ENCODE peak calls at places on chromosome 20, in six cellular contexts. W, D, U, O, G and V are unnamed samples. For H3K27me3, the result is how much of the 10 kb centered on the place peaks cover.

GRCh38 chr20:15030826-15031225 is 693.4 kb upstream of the FLRT3 start:
- DNase-seq in D (no peak), U (no peak), O (no peak), W (no peak), G (no peak), V (no peak)

GRCh38 chr20:12593342-12593741 is 415.4 kb upstream of the SPTLC3 start:
- DNase-seq in D (no peak), G (no peak), U (no peak), W (no peak), O (no peak), V (no peak)

GRCh38 chr20:3765171-3765887 is 2.2 kb downstream of the ADISSP start:
- DNase-seq in W (no peak), U (no peak), O (no peak), G (no peak), D (no peak), V (no peak)

GRCh38 chr20:8132632-8133587 is 844 bp downstream of the PLCB1 start:
- DNase-seq in G (no peak), U (no peak), D (no peak), O (no peak), W (no peak), V (no peak)

GRCh38 chr20:62413896-62414481 is 6.9 kb upstream of the CABLES2 start:
- DNase-seq in D (no peak), O (no peak), G (no peak), W (no peak), U (peak), V (no peak)

GRCh38 chr20:6295477-6296256 is 172.8 kb upstream of the FERMT1 start:
- DNase-seq in O (no peak), G (no peak), U (no peak), D (no peak), W (no peak), V (no peak)

GRCh38 chr20:21513881-21514540 is at the start of gene NKX2-2:
- DNase-seq in U (peak), G (no peak), W (no peak), D (no peak), O (no peak), V (no peak)

GRCh38 chr20:20002101-20002998 is 14.8 kb upstream of the NAA20 start:
- DNase-seq in D (no peak), O (peak), W (no peak), G (peak), U (no peak), V (no peak)

GRCh38 chr20:36320261-36320897 is 14.2 kb downstream of the DLGAP4 start:
- DNase-seq in O (no peak), U (no peak), D (no peak), G (no peak), W (no peak), V (no peak)

GRCh38 chr20:48877299-48877698 is 44.2 kb upstream of the ARFGEF2 start:
- DNase-seq in W (no peak), G (no peak), D (no peak), U (no peak), O (no peak), V (no peak)

GRCh38 chr20:20267685-20268429 is 100.0 kb upstream of the INSM1 start:
- DNase-seq in D (no peak), O (no peak), G (no peak), W (peak), U (no peak), V (no peak)

GRCh38 chr20:49937023-49937929 is 1.1 kb downstream of the RNF114 start:
- DNase-seq in U (peak), O (no peak), W (peak), D (no peak), G (peak), V (no peak)

GRCh38 chr20:59437601-59438031 is 137.2 kb downstream of the EDN3 start:
- DNase-seq in U (peak), G (no peak), D (no peak), W (no peak), O (no peak), V (no peak)

GRCh38 chr20:3995067-3995748 is 20.1 kb downstream of the RNF24 start:
- DNase-seq in W (no peak), G (no peak), U (no peak), D (no peak), O (no peak), V (no peak)

GRCh38 chr20:6381887-6382286 is 259.1 kb upstream of the FERMT1 start:
- DNase-seq in U (peak), G (no peak), D (no peak), O (peak), W (no peak), V (no peak)

GRCh38 chr20:61821698-61822097 is 244.0 kb downstream of the TAF4 start:
- DNase-seq in O (no peak), U (no peak), W (no peak), D (no peak), G (no peak), V (no peak)

GRCh38 chr20:38623061-38623460 is 21.5 kb downstream of the ARHGAP40 start:
- DNase-seq in O (no peak), G (no peak), W (no peak), D (no peak), U (no peak), V (no peak)

GRCh38 chr20:346640-347316 is at the start of gene NRSN2:
- DNase-seq in O (peak), U (peak), D (no peak), G (peak), W (no peak), V (no peak)

GRCh38 chr20:38228436-38228835 is 32.1 kb downstream of the KIAA1755 start:
- DNase-seq in D (no peak), W (no peak), U (no peak), G (peak), O (no peak), V (no peak)

GRCh38 chr20:17262786-17263185 is 35.9 kb downstream of the PCSK2 start:
- DNase-seq in W (no peak), U (no peak), O (no peak), G (no peak), D (no peak), V (no peak)

GRCh38 chr20:14775778-14776177 is 438.4 kb upstream of the FLRT3 start:
- DNase-seq in W (no peak), U (no peak), G (no peak), O (peak), D (peak), V (no peak)

GRCh38 chr20:56411759-56412472 is at the start of gene CASS4:
- DNase-seq in G (peak), O (peak), U (no peak), W (no peak), D (no peak), V (no peak)

GRCh38 chr20:22060610-22061009 is 355.1 kb downstream of the PAX1 start:
- DNase-seq in W (no peak), O (no peak), U (no peak), G (no peak), D (no peak), V (no peak)

GRCh38 chr20:47792021-47792618 is 6.8 kb upstream of the SULF2 start:
- DNase-seq in D (no peak), G (no peak), U (no peak), W (no peak), O (no peak), V (no peak)

GRCh38 chr20:63145156-63145555 is 70.8 kb downstream of the YTHDF1 start:
- DNase-seq in U (no peak), W (no peak), D (no peak), G (no peak), O (no peak), V (no peak)

GRCh38 chr20:19993937-19994667 is 23.1 kb upstream of the NAA20 start:
- DNase-seq in D (peak), W (no peak), O (no peak), G (no peak), U (no peak), V (no peak)

GRCh38 chr20:15909995-15910394 is 663.3 kb downstream of the KIF16B start:
- DNase-seq in O (no peak), G (no peak), U (no peak), W (no peak), D (no peak), V (no peak)

GRCh38 chr20:45469336-45470261 is at the start of gene WFDC2:
- DNase-seq in D (no peak), W (no peak), G (no peak), U (no peak), O (no peak), V (no peak)

GRCh38 chr20:17646901-17647301 is 35.1 kb downstream of the RRBP1 start:
- DNase-seq in U (no peak), G (no peak), O (no peak), D (no peak), W (no peak), V (no peak)

GRCh38 chr20:17659801-17660200 is 22.2 kb downstream of the RRBP1 start:
- DNase-seq in O (no peak), G (no peak), U (no peak), D (no peak), W (no peak), V (no peak)

GRCh38 chr20:19688031-19688806 is 69.8 kb upstream of the RIN2 start:
- DNase-seq in G (peak), W (peak), D (peak), U (peak), O (peak), V (peak)

GRCh38 chr20:62875419-62876355 is 14.1 kb upstream of the TCFL5 start:
- DNase-seq in U (peak), G (peak), W (peak), O (peak), D (peak), V (no peak)

GRCh38 chr20:9551808-9552550 is 37.6 kb downstream of the LAMP5 start:
- DNase-seq in O (no peak), G (no peak), D (no peak), W (peak), U (no peak), V (no peak)

GRCh38 chr20:36881888-36882287 is 6.0 kb downstream of the TLDC2 start:
- DNase-seq in G (no peak), D (no peak), U (no peak), W (no peak), O (no peak), V (no peak)

GRCh38 chr20:45649312-45649863 is 18.3 kb upstream of the WFDC9 start:
- DNase-seq in O (no peak), W (no peak), U (no peak), G (no peak), D (no peak), V (no peak)

GRCh38 chr20:11401988-11402387 is 515.7 kb upstream of the BTBD3 start:
- DNase-seq in U (no peak), G (no peak), W (no peak), D (no peak), O (no peak), V (no peak)

GRCh38 chr20:49482621-49483017 is at the start of gene KCNB1:
- DNase-seq in G (peak), O (peak), D (no peak), U (peak), W (no peak), V (no peak)

GRCh38 chr20:34374209-34374749 is 11.2 kb downstream of the ITCH start:
- DNase-seq in U (no peak), G (no peak), D (no peak), O (no peak), W (no peak), V (no peak)

DNA sequence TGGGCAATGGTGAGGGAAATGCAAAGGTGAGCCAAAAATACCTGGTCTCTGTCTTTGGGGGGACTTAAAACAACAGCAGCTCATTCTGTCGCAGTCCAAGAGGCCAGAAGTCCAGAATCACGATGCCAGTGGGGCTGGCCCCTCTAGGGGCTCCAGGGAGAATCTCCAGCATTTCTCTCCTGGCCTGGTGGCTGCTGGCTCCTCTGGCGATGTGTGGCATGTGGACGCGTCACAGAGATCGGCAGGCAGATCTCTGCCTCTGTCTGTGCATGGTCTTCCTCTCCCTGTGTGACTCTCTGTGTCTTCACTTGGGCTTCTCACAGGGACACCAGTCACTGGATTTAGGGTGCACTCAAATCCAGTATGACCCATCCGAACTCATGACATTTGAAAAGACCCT is 14.0 kb upstream of the PMEPA1 start:
- DNase-seq in D (no peak), U (no peak), G (no peak), W (no peak), O (no peak), V (no peak)
- H3K27me3 ChIP-seq in D (half or more), U (under half), G (half or more), W (under half), O (under half), V (under half)

DNA sequence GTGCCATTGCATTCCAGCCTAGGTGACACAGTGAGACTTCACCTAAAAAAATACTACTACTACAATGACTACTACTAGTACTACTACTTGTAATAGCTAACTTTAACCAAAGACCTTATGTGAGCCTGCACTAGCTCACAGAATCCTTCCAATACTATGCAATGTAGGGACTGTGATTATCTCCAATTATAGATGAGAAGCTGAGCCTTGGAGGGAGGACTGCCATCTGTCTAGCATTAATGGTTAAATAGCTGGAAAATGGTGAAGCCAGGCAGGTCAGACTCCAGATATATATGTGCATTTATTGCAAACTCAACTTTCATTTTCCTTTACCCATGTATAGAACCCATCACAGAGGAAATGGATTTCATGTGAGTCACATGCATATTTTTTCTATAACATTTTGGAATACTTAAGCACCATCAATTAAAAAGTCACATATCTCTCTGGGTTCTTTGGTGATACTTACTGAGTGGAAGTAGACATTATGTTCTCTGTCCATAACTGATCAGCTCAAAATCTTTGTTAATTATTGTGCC is 229.9 kb downstream of the BCAS1 start:
- DNase-seq in U (no peak), G (no peak), O (no peak), D (no peak), W (no peak), V (no peak)
- TF ChIP-seq REST in U (no peak), G (no peak), O (no peak), D (no peak), W (no peak), V (no peak)

GRCh38 chr20:58177799-58178198 is 50.7 kb downstream of the ANKRD60 start:
- DNase-seq in O (no peak), U (no peak), D (no peak), W (no peak), G (no peak), V (no peak)
- H3K27ac ChIP-seq in O (no peak), U (no peak), D (no peak), W (no peak), G (no peak), V (no peak)

GRCh38 chr20:25117961-25118360 is 36.0 kb upstream of the VSX1 start:
- DNase-seq in U (no peak), G (no peak), O (no peak), D (no peak), W (no peak), V (no peak)
- H3K27me3 ChIP-seq in U (under half), G (under half), O (under half), D (under half), W (under half), V (under half)

DNA sequence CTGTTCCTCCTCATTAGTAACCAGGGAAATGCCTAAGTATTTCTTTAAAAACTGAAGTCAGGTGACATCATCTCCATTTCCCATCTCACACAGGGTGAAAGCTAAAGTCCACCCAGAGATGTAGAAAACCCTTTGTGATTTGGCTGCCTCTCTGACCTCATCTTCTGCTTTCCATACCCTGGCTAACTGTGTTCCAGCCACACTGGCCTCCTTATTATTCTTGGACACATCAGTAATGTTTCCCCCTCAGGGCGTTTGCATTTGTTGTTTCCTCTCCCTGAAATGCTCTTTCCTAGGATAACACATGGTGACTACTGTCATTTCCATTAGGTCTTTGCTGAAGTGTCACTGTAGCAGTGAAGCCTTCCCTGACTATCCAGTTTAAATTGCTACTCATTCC is 40.3 kb downstream of the ESF1 start:
- DNase-seq in U (no peak), D (no peak), W (no peak), G (no peak), O (no peak), V (no peak)
- TF ChIP-seq REST in U (no peak), D (no peak), W (no peak), G (no peak), O (no peak), V (no peak)

DNA sequence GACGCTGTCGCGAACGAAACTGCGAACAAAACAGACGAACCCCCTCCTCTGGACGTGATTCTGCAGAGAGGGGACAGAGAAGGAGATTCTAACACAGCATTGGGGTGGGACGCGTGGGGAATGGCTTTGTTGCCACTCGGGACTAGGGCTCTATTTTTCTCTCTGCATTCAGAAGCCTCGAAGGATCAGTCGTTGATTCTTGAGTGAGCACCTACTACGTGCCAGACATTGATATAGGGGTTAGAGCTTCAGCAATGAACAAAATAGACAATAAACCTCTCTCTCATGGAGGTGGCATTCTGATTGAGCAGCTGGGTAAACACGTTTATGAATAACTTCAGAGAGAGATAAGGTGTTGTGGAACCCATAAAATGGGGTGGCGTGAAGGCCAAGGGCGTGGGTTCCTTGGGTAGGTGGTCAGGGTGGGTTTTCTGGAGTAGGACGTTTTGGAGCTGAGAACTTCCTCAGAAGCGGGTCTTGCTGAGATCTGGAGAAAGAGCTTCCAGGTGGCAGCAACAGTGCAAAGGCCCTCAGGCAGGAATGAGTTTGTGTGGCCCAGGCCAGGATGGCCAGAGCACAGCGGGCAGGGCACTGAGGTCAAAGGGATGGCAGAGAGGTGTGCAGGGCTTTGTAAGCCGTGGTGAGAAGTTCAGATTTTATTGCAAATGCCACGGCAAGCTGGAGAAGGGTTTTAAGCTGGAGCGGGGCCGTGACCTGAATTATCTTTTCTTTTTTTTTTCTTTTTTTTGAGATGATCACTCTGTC is 882 bp downstream of the SLC2A10 start:
- DNase-seq in O (no peak), U (no peak), G (no peak), W (no peak), D (no peak), V (no peak)
- H3K27ac ChIP-seq in O (peak), U (peak), G (no peak), W (no peak), D (no peak), V (no peak)

DNA sequence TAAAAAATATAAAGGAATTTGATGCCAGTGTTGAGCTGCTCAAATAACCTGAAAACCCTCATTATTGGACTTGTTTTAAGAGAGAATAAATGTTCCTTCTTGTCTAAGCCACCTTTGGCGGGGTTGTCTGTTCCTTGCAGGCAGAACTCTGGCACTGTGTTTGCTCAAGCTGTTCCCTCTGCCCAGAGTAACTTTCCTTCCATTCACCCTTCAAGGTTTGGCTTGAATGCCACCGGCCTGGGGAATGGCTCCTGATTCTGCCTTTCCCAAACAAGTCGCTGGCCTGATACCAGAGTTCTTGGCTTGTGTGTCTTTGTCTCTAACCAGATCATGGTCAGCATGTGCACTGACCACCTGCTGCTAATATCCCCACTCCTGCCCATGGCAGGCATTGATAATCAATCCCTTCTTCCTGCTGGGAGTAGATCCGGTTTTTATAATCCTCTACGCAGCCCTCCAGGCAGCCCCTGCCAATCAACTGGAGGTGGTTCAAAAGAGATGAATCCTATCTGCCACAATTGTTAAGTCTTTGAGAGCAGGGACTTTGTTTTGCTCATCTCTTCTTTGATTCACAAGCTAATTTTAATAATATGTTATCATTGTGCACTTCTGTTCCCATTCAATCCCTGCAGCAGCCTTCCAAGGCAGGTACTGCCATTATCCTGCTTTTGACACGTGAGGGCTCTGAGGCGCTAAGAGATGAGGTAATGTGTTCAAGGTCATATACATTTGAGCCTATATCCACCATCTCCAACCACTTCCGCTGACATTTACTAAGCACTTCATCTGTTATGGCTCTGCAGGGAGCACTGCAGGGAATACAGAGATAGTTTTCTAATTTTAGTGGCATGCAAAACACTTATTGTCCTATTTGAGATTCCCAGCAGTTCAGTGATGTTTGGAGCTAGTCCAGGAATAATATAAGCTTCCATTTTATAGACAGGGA is 3.1 kb upstream of the CCM2L start:
- DNase-seq in O (peak), W (no peak), G (no peak), U (no peak), D (no peak), V (no peak)
- H3K27me3 ChIP-seq in O (under half), W (under half), G (under half), U (under half), D (under half), V (under half)

GRCh38 chr20:2295886-2296544 is at the start of gene TGM3:
- DNase-seq in U (no peak), W (no peak), G (no peak), D (no peak), O (no peak), V (no peak)

GRCh38 chr20:2298116-2298515 is 2.3 kb downstream of the TGM3 start:
- DNase-seq in U (no peak), W (no peak), O (no peak), D (no peak), G (no peak), V (no peak)

GRCh38 chr20:2297352-2297717 is 1.5 kb downstream of the TGM3 start:
- DNase-seq in D (no peak), G (no peak), W (no peak), U (no peak), O (no peak), V (no peak)

GRCh38 chr20:2295286-2295685 is 515 bp upstream of the TGM3 start:
- DNase-seq in U (no peak), G (no peak), O (no peak), D (no peak), W (no peak), V (no peak)

GRCh38 chr20:2296545-2297351 is 947 bp downstream of the TGM3 start:
- DNase-seq in O (no peak), W (no peak), U (no peak), G (no peak), D (no peak), V (no peak)
- TF ChIP-seq REST in O (no peak), W (no peak), U (no peak), G (no peak), D (no peak), V (no peak)